ENCODE peak calls at places on chromosome 6, in eight cellular contexts. One of them, this sample, is unnamed.

GRCh38 chr6:41051873-41052272 is 1.1 kb upstream of the APOBEC2 start:
- DNase-seq in HCT116: no peak
- DNase-seq in prostate gland: no peak
- DNase-seq in breast epithelium: no peak
- DNase-seq in heart left ventricle: no peak
- DNase-seq in testis: no peak
- DNase-seq in endothelial cell of umbilical vein: no peak
- DNase-seq in SK-N-SH: no peak
- DNase-seq in this sample: no peak

GRCh38 chr6:41757931-41758640 is 10.9 kb upstream of the PGC start:
- DNase-seq in HCT116: no peak
- DNase-seq in prostate gland: no peak
- DNase-seq in breast epithelium: no peak
- DNase-seq in heart left ventricle: no peak
- DNase-seq in testis: no peak
- DNase-seq in endothelial cell of umbilical vein: no peak
- DNase-seq in SK-N-SH: no peak
- DNase-seq in this sample: no peak

GRCh38 chr6:21441386-21441785 is 152.2 kb upstream of the SOX4 start:
- DNase-seq in HCT116: no peak
- DNase-seq in prostate gland: no peak
- DNase-seq in breast epithelium: no peak
- DNase-seq in heart left ventricle: no peak
- DNase-seq in testis: no peak
- DNase-seq in endothelial cell of umbilical vein: no peak
- DNase-seq in SK-N-SH: no peak
- DNase-seq in this sample: no peak

GRCh38 chr6:125183391-125183790 is 29.8 kb downstream of the TPD52L1 start:
- DNase-seq in HCT116: no peak
- DNase-seq in prostate gland: no peak
- DNase-seq in breast epithelium: no peak
- DNase-seq in heart left ventricle: no peak
- DNase-seq in testis: no peak
- DNase-seq in endothelial cell of umbilical vein: no peak
- DNase-seq in SK-N-SH: no peak
- DNase-seq in this sample: no peak

GRCh38 chr6:151098166-151098565 is 141.6 kb upstream of the AKAP12 start:
- DNase-seq in HCT116: no peak
- DNase-seq in prostate gland: no peak
- DNase-seq in breast epithelium: no peak
- DNase-seq in heart left ventricle: no peak
- DNase-seq in testis: no peak
- DNase-seq in endothelial cell of umbilical vein: no peak
- DNase-seq in SK-N-SH: no peak
- DNase-seq in this sample: no peak

GRCh38 chr6:91659881-91660280 is 1073.0 kb upstream of the MAP3K7 start:
- DNase-seq in HCT116: no peak
- DNase-seq in prostate gland: no peak
- DNase-seq in breast epithelium: no peak
- DNase-seq in heart left ventricle: no peak
- DNase-seq in testis: no peak
- DNase-seq in endothelial cell of umbilical vein: no peak
- DNase-seq in SK-N-SH: no peak
- DNase-seq in this sample: no peak

GRCh38 chr6:26104457-26105108 is 17.4 kb downstream of the HFE start:
- DNase-seq in HCT116: peak; percentile 36
- DNase-seq in prostate gland: no peak
- DNase-seq in breast epithelium: no peak
- DNase-seq in heart left ventricle: no peak
- DNase-seq in testis: peak; percentile 38
- DNase-seq in endothelial cell of umbilical vein: no peak
- DNase-seq in SK-N-SH: no peak
- DNase-seq in this sample: no peak

GRCh38 chr6:46380152-46380807 is 111.0 kb downstream of the RCAN2 start:
- DNase-seq in HCT116: no peak
- DNase-seq in prostate gland: no peak
- DNase-seq in breast epithelium: no peak
- DNase-seq in heart left ventricle: no peak
- DNase-seq in testis: no peak
- DNase-seq in endothelial cell of umbilical vein: no peak
- DNase-seq in SK-N-SH: no peak
- DNase-seq in this sample: no peak

GRCh38 chr6:155066371-155066770 is 71.3 kb downstream of the TIAM2 start:
- DNase-seq in HCT116: no peak
- DNase-seq in prostate gland: no peak
- DNase-seq in breast epithelium: no peak
- DNase-seq in heart left ventricle: no peak
- DNase-seq in testis: no peak
- DNase-seq in endothelial cell of umbilical vein: peak; percentile 31
- DNase-seq in SK-N-SH: no peak
- DNase-seq in this sample: no peak

GRCh38 chr6:110331816-110332215 is 26.3 kb downstream of the METTL24 start:
- DNase-seq in HCT116: no peak
- DNase-seq in prostate gland: no peak
- DNase-seq in breast epithelium: no peak
- DNase-seq in heart left ventricle: no peak
- DNase-seq in testis: no peak
- DNase-seq in endothelial cell of umbilical vein: no peak
- DNase-seq in SK-N-SH: peak; percentile 85
- DNase-seq in this sample: no peak

GRCh38 chr6:52360028-52360427 is 1.9 kb upstream of the PAQR8 start:
- DNase-seq in HCT116: no peak
- DNase-seq in prostate gland: no peak
- DNase-seq in breast epithelium: no peak
- DNase-seq in heart left ventricle: no peak
- DNase-seq in testis: no peak
- DNase-seq in endothelial cell of umbilical vein: no peak
- DNase-seq in SK-N-SH: peak; percentile 52
- DNase-seq in this sample: no peak

GRCh38 chr6:86942761-86943526 is 5.6 kb downstream of the HTR1E start:
- DNase-seq in HCT116: no peak
- DNase-seq in prostate gland: no peak
- DNase-seq in breast epithelium: no peak
- DNase-seq in heart left ventricle: no peak
- DNase-seq in testis: no peak
- DNase-seq in endothelial cell of umbilical vein: no peak
- DNase-seq in SK-N-SH: no peak
- DNase-seq in this sample: no peak

GRCh38 chr6:86938814-86939213 is 1.5 kb downstream of the HTR1E start:
- DNase-seq in HCT116: no peak
- DNase-seq in prostate gland: no peak
- DNase-seq in breast epithelium: no peak
- DNase-seq in heart left ventricle: no peak
- DNase-seq in testis: no peak
- DNase-seq in endothelial cell of umbilical vein: no peak
- DNase-seq in SK-N-SH: no peak
- DNase-seq in this sample: no peak

GRCh38 chr6:86936834-86937218 is 502 bp upstream of the HTR1E start:
- DNase-seq in HCT116: no peak
- DNase-seq in prostate gland: no peak
- DNase-seq in breast epithelium: no peak
- DNase-seq in heart left ventricle: no peak
- DNase-seq in testis: no peak
- DNase-seq in endothelial cell of umbilical vein: no peak
- DNase-seq in SK-N-SH: no peak
- DNase-seq in this sample: no peak

GRCh38 chr6:86934365-86934764 is 3.0 kb upstream of the HTR1E start:
- DNase-seq in HCT116: no peak
- DNase-seq in prostate gland: no peak
- DNase-seq in breast epithelium: no peak
- DNase-seq in heart left ventricle: no peak
- DNase-seq in testis: no peak
- DNase-seq in endothelial cell of umbilical vein: no peak
- DNase-seq in SK-N-SH: no peak
- DNase-seq in this sample: no peak

DNA sequence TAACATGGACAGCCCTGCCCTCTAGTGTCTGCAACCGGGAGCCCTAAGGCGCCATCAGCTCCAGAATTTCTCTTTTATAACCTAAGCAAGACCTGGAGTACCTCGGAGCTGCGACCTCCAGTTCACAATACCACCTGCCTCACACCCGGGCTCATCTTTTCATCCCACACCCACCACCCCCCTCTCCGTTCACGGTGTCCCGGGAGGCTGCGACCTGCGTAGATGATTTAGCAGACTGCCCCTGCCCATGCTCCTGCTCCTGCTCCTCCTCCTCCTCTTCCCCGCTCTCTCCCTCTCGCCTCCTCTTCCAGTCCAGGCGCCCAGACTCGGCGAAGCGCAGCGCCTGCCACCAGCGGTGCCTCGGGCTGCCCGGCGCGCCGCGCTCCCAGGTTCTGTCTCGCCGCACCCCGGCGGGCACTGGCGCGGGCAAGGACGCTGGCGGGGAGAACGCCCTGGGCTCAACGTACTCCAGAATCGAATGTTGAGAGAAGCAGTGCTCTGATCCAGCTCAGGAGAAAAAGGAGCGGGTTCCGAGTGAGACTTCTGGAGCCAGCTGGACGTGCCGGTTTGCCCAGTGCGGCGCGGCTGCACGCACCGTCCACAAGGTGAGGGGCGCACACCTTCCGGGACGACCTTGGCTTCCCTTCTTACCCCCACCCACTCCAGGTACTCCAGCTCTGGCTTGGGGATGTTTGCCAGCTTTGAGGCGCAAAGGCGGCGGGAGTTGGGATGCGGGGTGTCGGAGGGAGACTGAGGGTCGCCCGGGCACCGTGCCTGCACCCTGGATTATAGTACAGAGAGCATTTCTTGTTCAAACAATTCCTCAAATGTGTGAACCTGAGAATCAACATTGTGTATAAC is at the start of gene HTR1E:
- DNase-seq in HCT116: peak; percentile 4
- DNase-seq in prostate gland: peak; percentile 9
- DNase-seq in breast epithelium: peak; percentile 15
- DNase-seq in heart left ventricle: no peak
- DNase-seq in testis: peak; percentile 68
- DNase-seq in endothelial cell of umbilical vein: peak; percentile 36
- DNase-seq in SK-N-SH: peak; percentile 86
- DNase-seq in this sample: no peak
- H3K4me3 ChIP-seq in HCT116: no peak within 1 kb of the TSS
- H3K4me3 ChIP-seq in prostate gland: peak within 1 kb of the TSS; percentile 27
- H3K4me3 ChIP-seq in breast epithelium: peak within 1 kb of the TSS; percentile 33
- H3K4me3 ChIP-seq in heart left ventricle: peak within 1 kb of the TSS; percentile 30
- H3K4me3 ChIP-seq in testis: peak within 1 kb of the TSS; percentile 38
- H3K4me3 ChIP-seq in endothelial cell of umbilical vein: no peak within 1 kb of the TSS
- H3K4me3 ChIP-seq in SK-N-SH: peak within 1 kb of the TSS; percentile 50
- H3K4me3 ChIP-seq in this sample: peak within 1 kb of the TSS; percentile 47

DNA sequence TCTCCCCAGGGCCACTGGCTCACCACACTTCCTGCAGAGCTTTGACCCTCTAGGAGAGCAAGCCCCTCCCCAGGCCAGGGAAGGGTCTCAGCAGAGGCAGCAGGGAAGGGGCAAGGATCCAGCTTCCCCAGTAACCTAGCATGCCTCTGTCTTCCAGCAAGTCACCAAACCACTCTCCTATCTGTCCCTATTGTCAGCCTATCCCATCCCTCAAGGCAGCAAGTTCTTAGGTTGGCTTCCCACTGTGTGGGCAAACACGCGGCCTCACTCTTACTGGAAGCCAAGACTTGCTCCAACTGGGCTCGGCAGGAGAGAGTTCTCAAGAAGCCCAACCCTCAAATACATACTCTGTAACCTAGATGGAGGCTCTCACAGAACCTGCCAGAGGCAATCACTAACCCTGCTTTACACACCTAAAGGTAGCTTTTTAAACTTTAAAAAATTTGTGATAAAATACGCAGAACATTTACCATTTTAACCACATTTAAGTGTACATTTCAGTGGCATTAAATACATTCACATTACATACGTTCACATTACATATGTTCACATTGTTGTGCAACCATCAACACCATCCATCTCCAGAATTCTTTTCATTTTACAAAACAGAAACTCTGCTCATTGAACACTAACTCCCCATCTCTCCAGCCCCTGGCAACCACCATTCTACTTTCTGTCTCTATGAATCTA is 58.5 kb downstream of the MRPL14 start:
- DNase-seq in HCT116: no peak
- DNase-seq in prostate gland: no peak
- DNase-seq in breast epithelium: no peak
- DNase-seq in heart left ventricle: no peak
- DNase-seq in testis: no peak
- DNase-seq in endothelial cell of umbilical vein: no peak
- DNase-seq in SK-N-SH: no peak
- DNase-seq in this sample: no peak
- H3K4me1 ChIP-seq in HCT116: peaks cover 10% of the 10 kb centered on the region
- H3K4me1 ChIP-seq in prostate gland: no peaks in the 10 kb centered on the region
- H3K4me1 ChIP-seq in breast epithelium: peaks cover 9% of the 10 kb centered on the region
- H3K4me1 ChIP-seq in heart left ventricle: peaks cover 39% of the 10 kb centered on the region
- H3K4me1 ChIP-seq in testis: peaks cover 20% of the 10 kb centered on the region
- H3K4me1 ChIP-seq in endothelial cell of umbilical vein: peaks cover 30% of the 10 kb centered on the region
- H3K4me1 ChIP-seq in SK-N-SH: peaks cover 33% of the 10 kb centered on the region
- H3K4me1 ChIP-seq in this sample: peaks cover 36% of the 10 kb centered on the region

DNA sequence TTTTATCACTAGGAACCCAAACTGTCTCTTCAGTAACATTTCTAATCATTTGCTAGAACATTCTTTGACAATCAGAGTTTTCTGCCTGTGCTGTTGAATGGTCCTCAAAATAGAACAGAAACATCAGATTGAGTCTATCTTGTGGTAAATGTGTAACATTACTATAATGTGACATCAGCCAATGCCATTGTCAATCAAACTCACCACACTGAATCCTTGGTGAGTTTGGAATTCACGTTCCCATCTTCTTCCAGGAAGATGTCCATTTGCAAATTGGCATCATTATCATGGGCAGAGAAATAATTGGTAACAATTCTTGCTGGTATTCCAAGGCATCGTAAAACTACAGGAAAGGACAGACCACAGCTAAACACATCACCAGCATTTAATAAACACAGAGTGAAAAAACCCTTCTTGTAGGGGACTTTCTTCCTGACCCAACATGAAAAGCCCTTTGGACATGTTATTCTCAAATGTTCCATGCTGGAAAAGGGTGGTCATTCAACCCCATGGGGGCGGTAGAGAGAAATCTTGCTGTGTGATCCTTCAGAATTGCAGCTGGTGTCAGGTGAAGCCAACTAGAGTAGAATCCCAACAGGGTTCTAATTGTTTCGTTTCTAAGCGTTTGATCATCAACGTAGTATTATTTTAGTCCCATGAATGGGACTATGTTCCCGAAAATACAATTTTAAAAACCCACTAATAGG is 98.5 kb downstream of the F13A1 start:
- DNase-seq in HCT116: no peak
- DNase-seq in prostate gland: no peak
- DNase-seq in breast epithelium: no peak
- DNase-seq in heart left ventricle: no peak
- DNase-seq in testis: peak; percentile 26
- DNase-seq in endothelial cell of umbilical vein: no peak
- DNase-seq in SK-N-SH: peak; percentile 17
- DNase-seq in this sample: no peak
- TF ChIP-seq CTCF in HCT116: peak; percentile 62
- TF ChIP-seq CTCF in prostate gland: no peak
- TF ChIP-seq CTCF in breast epithelium: no peak
- TF ChIP-seq CTCF in heart left ventricle: peak; percentile 26
- TF ChIP-seq CTCF in testis: no peak
- TF ChIP-seq CTCF in endothelial cell of umbilical vein: no peak
- TF ChIP-seq CTCF in SK-N-SH: peak; percentile 46
- TF ChIP-seq CTCF in this sample: peak; percentile 54

DNA sequence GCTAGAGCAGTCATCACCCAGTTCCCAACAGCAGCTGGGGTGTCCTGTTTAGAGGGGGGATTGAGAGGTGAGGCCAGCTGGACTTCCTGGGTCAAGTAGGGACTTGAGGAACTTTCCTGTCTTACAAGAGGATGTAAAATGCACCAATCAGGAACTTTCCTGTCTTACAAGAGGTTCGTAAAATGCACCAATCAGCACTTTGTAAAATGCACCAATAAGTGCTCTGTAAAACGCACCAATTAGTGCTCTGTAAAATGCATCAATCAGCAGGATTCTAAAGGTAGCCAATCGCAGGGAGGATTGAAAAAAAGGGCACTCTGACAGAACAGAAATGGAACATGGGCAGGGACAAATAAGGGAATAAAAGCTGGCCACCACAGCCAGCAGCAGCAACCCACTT is 225.7 kb downstream of the GMPR start:
- DNase-seq in HCT116: no peak
- DNase-seq in prostate gland: no peak
- DNase-seq in breast epithelium: no peak
- DNase-seq in heart left ventricle: no peak
- DNase-seq in testis: no peak
- DNase-seq in endothelial cell of umbilical vein: no peak
- DNase-seq in SK-N-SH: no peak
- DNase-seq in this sample: no peak
- H3K4me3 ChIP-seq in HCT116: no peak overlapping the region
- H3K4me3 ChIP-seq in prostate gland: no peak overlapping the region
- H3K4me3 ChIP-seq in breast epithelium: no peak overlapping the region
- H3K4me3 ChIP-seq in heart left ventricle: no peak overlapping the region
- H3K4me3 ChIP-seq in testis: no peak overlapping the region
- H3K4me3 ChIP-seq in endothelial cell of umbilical vein: no peak overlapping the region
- H3K4me3 ChIP-seq in SK-N-SH: no peak overlapping the region
- H3K4me3 ChIP-seq in this sample: no peak overlapping the region